ENCODE peak calls at places on chromosomes 2 and 18, in six cellular contexts. C, F, B, H, S and V are unnamed samples.

GRCh38 chr2:23092831-23093230 is 292.1 kb upstream of the KLHL29 start:
- DNase-seq in S (no peak), F (no peak), B (no peak), C (no peak), H (no peak), V (no peak)

GRCh38 chr2:113709022-113709421 is 47.4 kb downstream of the SLC35F5 start:
- DNase-seq in H (no peak), F (no peak), B (no peak), C (no peak), S (no peak), V (no peak)

GRCh38 chr2:165791811-165792454 is 2.1 kb downstream of the GALNT3 start:
- DNase-seq in S (no peak), F (no peak), B (no peak), C (no peak), H (no peak), V (no peak)

GRCh38 chr2:86622409-86622877 is 1.2 kb downstream of the RNF103 start:
- DNase-seq in S (peak; percentile 60), F (peak; percentile 7), B (no peak), C (peak; percentile 75), H (peak; percentile 14), V (peak; percentile 68)

GRCh38 chr18:60978338-60978737 is 354.9 kb upstream of the CDH20 start:
- DNase-seq in S (no peak), B (no peak), H (peak; percentile 62), C (no peak), F (no peak), V (no peak)

GRCh38 chr2:52831216-52831615 is 936.4 kb upstream of the CHAC2 start:
- DNase-seq in F (no peak), C (no peak), S (no peak), H (no peak), B (no peak), V (no peak)

GRCh38 chr2:240816584-240817495 is 3.2 kb downstream of the KIF1A start:
- DNase-seq in S (no peak), H (no peak), C (peak; percentile 57), B (no peak), F (no peak), V (peak; percentile 59)

GRCh38 chr18:63705401-63705800 is 2.6 kb downstream of the SERPINB11 start:
- DNase-seq in C (no peak), B (no peak), H (no peak), F (no peak), S (no peak), V (no peak)

GRCh38 chr2:161358838-161359237 is 50.6 kb downstream of the PSMD14 start:
- DNase-seq in F (no peak), H (no peak), B (peak; percentile 18), C (no peak), S (no peak), V (no peak)

GRCh38 chr2:239318790-239319189 is 82.0 kb downstream of the HDAC4 start:
- DNase-seq in F (no peak), S (peak; percentile 24), B (no peak), H (no peak), C (no peak), V (no peak)

GRCh38 chr2:88857951-88858406 is 166.5 kb downstream of the RPIA start:
- DNase-seq in S (no peak), C (no peak), F (no peak), H (no peak), B (no peak), V (no peak)

GRCh38 chr2:12417811-12418210 is 298.9 kb upstream of the TRIB2 start:
- DNase-seq in F (no peak), C (no peak), B (no peak), H (no peak), S (no peak), V (no peak)

GRCh38 chr2:202638710-202639109 is 3.9 kb downstream of the FAM117B start:
- DNase-seq in H (no peak), B (no peak), S (no peak), C (no peak), F (no peak), V (no peak)

GRCh38 chr2:15112216-15112615 is 448.9 kb downstream of the NBAS start:
- DNase-seq in F (no peak), H (no peak), S (no peak), C (no peak), B (no peak), V (no peak)

GRCh38 chr18:68447286-68447685 is 267.6 kb downstream of the TMX3 start:
- DNase-seq in S (no peak), C (no peak), H (no peak), B (no peak), F (no peak), V (no peak)

GRCh38 chr18:57621252-57621607 is 406 bp downstream of the NARS1 start:
- DNase-seq in B (no peak), C (no peak), F (no peak), H (no peak), S (no peak), V (no peak)

GRCh38 chr18:71105994-71106546 is 817.2 kb downstream of the SOCS6 start:
- DNase-seq in H (no peak), S (no peak), C (no peak), F (no peak), B (no peak), V (no peak)

GRCh38 chr2:238007924-238008323 is 41.1 kb downstream of the UBE2F start:
- DNase-seq in H (no peak), B (no peak), F (no peak), C (no peak), S (no peak), V (no peak)

GRCh38 chr2:20241973-20242726 is 17.2 kb upstream of the SDC1 start:
- DNase-seq in S (no peak), H (no peak), F (no peak), B (no peak), C (no peak), V (no peak)

GRCh38 chr2:28449489-28450395 is 46.1 kb upstream of the PLB1 start:
- DNase-seq in C (no peak), B (no peak), S (no peak), F (peak; percentile 7), H (no peak), V (no peak)

GRCh38 chr2:173652731-173653426 is 298.2 kb downstream of the CDCA7 start:
- DNase-seq in B (peak; percentile 64), H (peak; percentile 97), S (no peak), C (no peak), F (no peak), V (no peak)

GRCh38 chr2:236334122-236334876 is 70.1 kb upstream of the ASB18 start:
- DNase-seq in C (peak; percentile 27), B (no peak), S (no peak), F (no peak), H (no peak), V (no peak)

GRCh38 chr2:173669271-173669853 is 295.8 kb downstream of the SP3 start:
- DNase-seq in F (no peak), S (no peak), C (no peak), H (peak; percentile 22), B (no peak), V (no peak)

GRCh38 chr2:97963079-97963406 is 32.7 kb downstream of the TMEM131 start:
- DNase-seq in F (no peak), H (peak; percentile 16), B (no peak), S (no peak), C (no peak), V (no peak)

GRCh38 chr2:229520582-229521221 is 193.7 kb downstream of the DNER start:
- DNase-seq in B (no peak), H (no peak), S (no peak), C (no peak), F (no peak), V (no peak)

GRCh38 chr2:229514318-229514717 is 200.0 kb downstream of the DNER start:
- DNase-seq in C (no peak), B (no peak), H (no peak), F (no peak), S (no peak), V (no peak)

GRCh38 chr2:229519655-229520054 is 194.7 kb downstream of the DNER start:
- DNase-seq in F (no peak), H (peak; percentile 3), B (no peak), S (no peak), C (no peak), V (no peak)
- H3K27ac ChIP-seq in F (no peak overlapping the region), H (no peak overlapping the region), B (no peak overlapping the region), S (no peak overlapping the region), C (no peak overlapping the region), V (no peak overlapping the region)

GRCh38 chr2:77434880-77435279 is 87.3 kb downstream of the LRRTM4 start:
- DNase-seq in F (no peak), C (no peak), B (no peak), S (no peak), H (no peak), V (no peak)
- TF ChIP-seq CTCF in F (no peak), C (no peak), B (peak; percentile 42), S (no peak), H (no peak), V (no peak)

GRCh38 chr2:96150007-96150406 is 4.8 kb upstream of the DUSP2 start:
- DNase-seq in H (no peak), B (no peak), C (no peak), S (peak; percentile 29), F (no peak), V (peak; percentile 50)

GRCh38 chr2:96148410-96149217 is 3.4 kb upstream of the DUSP2 start:
- DNase-seq in F (peak; percentile 88), C (peak; percentile 95), H (peak; percentile 47), S (peak; percentile 81), B (no peak), V (peak; percentile 84)

GRCh38 chr2:96146151-96146880 is 1.1 kb upstream of the DUSP2 start:
- DNase-seq in S (peak; percentile 81), F (peak; percentile 80), C (peak; percentile 86), H (no peak), B (no peak), V (peak; percentile 85)

GRCh38 chr2:96146881-96147592 is 1.8 kb upstream of the DUSP2 start:
- DNase-seq in B (no peak), S (peak; percentile 35), C (no peak), H (no peak), F (no peak), V (peak; percentile 56)

DNA sequence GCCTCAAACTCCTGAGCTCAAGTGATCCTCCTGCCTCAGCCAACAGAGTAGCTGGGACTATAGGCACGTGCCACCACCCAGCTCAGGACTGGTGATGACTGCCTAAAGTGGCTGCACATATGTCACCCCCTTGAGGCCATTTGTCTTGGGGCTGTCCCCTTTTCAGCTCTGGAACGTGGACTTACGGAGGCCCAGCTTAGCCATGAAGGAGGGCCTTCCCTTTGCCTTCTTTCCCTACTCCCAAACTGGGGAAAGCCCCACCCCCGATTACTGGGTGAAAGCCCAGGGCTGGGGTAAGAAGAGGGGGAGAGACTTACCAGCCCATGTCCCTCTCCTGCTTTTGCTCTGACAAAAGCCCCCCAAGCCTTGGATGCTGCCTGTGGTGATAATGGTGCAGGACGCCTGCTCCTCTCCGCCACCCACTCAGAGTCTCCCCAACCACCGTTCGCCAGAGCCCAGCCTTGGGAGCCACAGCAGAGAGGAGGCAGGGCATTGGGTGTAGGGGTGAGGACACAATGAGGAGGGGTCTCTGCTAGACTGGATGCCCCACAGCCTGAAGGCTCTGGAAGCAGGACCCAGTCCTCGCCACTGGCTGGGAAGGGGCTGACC is 2.5 kb upstream of the DUSP2 start:
- DNase-seq in B (no peak), C (peak; percentile 70), H (no peak), S (peak; percentile 20), F (no peak), V (peak; percentile 51)
- H3K4me1 ChIP-seq in B (peaks cover 15% of the 10 kb centered on the region), C (peaks cover 5% of the 10 kb centered on the region), H (peaks cover 23% of the 10 kb centered on the region), S (peaks cover 37% of the 10 kb centered on the region), F (peaks cover 75% of the 10 kb centered on the region), V (peaks cover 27% of the 10 kb centered on the region)

DNA sequence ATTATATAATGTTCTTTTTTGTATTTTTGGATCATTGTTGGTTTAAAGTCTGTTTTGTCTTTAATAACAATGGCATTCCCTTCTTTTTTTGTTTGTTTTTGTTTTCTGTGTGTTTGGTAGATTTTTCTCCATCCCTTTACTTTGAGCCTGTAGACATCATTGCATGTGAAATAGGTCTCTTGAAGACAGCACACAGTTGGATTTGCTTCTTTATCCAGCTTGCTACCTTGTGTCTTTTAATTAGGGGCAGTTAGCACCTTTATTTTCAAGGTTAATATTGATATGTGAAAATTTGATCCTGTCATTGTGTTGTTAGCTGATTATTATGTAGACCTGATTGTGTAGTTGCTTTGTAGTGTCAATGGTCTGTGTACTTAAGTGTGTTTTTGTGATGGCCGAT is 235.7 kb downstream of the KCNJ3 start:
- DNase-seq in H (no peak), S (no peak), B (no peak), C (no peak), F (no peak), V (no peak)
- H3K27ac ChIP-seq in H (no peak overlapping the region), S (no peak overlapping the region), B (no peak overlapping the region), C (no peak overlapping the region), F (no peak overlapping the region), V (no peak overlapping the region)